ENCODE peak calls at places on chromosomes 2 and 18, in nine cellular contexts. K, N, M, Y, A, Q, C, D and V are unnamed samples.

GRCh38 chr2:67888351-67889005 is 174.3 kb downstream of the C1D start:
- DNase-seq in K (no peak), N (no peak), M (no peak), Y (no peak), A (no peak), Q (no peak), C (no peak), D (no peak), V (no peak)

GRCh38 chr2:73172963-73173362 is 29.4 kb upstream of the NOTO start:
- DNase-seq in K (no peak), N (no peak), M (no peak), Y (no peak), A (peak; percentile 25), Q (no peak), C (peak; percentile 35), D (no peak), V (no peak)

GRCh38 chr2:131201098-131201497 is 8.2 kb upstream of the POTEE start:
- DNase-seq in K (no peak), N (no peak), M (no peak), Y (no peak), A (no peak), Q (no peak), C (no peak), D (no peak), V (no peak)

GRCh38 chr2:157971702-157972101 is 95.6 kb upstream of the ACVR1 start:
- DNase-seq in K (no peak), N (no peak), M (no peak), Y (no peak), A (no peak), Q (no peak), C (no peak), D (no peak), V (no peak)

GRCh38 chr2:71882949-71883472 is 264.7 kb downstream of the CYP26B1 start:
- DNase-seq in K (peak; percentile 91), N (peak; percentile 55), M (peak; percentile 46), Y (peak; percentile 25), A (peak; percentile 34), Q (peak; percentile 90), C (no peak), D (no peak), V (no peak)

GRCh38 chr2:10043256-10043905 is at the start of gene KLF11:
- DNase-seq in K (peak; percentile 96), N (no peak), M (peak; percentile 88), Y (peak; percentile 86), A (peak; percentile 91), Q (peak; percentile 99), C (peak; percentile 78), D (peak; percentile 74), V (peak; percentile 36)

GRCh38 chr2:55999790-56000189 is 76.2 kb upstream of the EFEMP1 start:
- DNase-seq in K (no peak), N (no peak), M (no peak), Y (no peak), A (no peak), Q (no peak), C (no peak), D (no peak), V (no peak)

GRCh38 chr18:8124232-8125146 is 484.7 kb upstream of the RAB12 start:
- DNase-seq in K (no peak), N (no peak), M (no peak), Y (no peak), A (no peak), Q (no peak), C (no peak), D (no peak), V (no peak)

GRCh38 chr2:97857553-97857952 is 138.2 kb downstream of the TMEM131 start:
- DNase-seq in K (no peak), N (no peak), M (no peak), Y (peak; percentile 5), A (no peak), Q (no peak), C (no peak), D (no peak), V (no peak)

GRCh38 chr18:53560546-53560945 is 663.9 kb downstream of the MBD2 start:
- DNase-seq in K (no peak), N (no peak), M (no peak), Y (no peak), A (no peak), Q (no peak), C (no peak), D (no peak), V (no peak)

GRCh38 chr18:67862069-67862468 is 345.5 kb upstream of the DSEL start:
- DNase-seq in K (no peak), N (no peak), M (no peak), Y (no peak), A (no peak), Q (no peak), C (no peak), D (no peak), V (no peak)

GRCh38 chr18:70454705-70455322 is 166.0 kb downstream of the SOCS6 start:
- DNase-seq in K (no peak), N (peak; percentile 49), M (peak; percentile 59), Y (no peak), A (peak; percentile 24), Q (peak; percentile 55), C (no peak), D (no peak), V (peak; percentile 47)

GRCh38 chr2:138516030-138516704 is 14.6 kb downstream of the SPOPL start:
- DNase-seq in K (no peak), N (peak; percentile 11), M (no peak), Y (no peak), A (no peak), Q (no peak), C (no peak), D (no peak), V (no peak)

GRCh38 chr18:3652380-3653262 is 202.6 kb downstream of the TGIF1 start:
- DNase-seq in K (peak; percentile 79), N (peak; percentile 94), M (peak; percentile 79), Y (no peak), A (peak; percentile 30), Q (peak; percentile 45), C (peak; percentile 22), D (no peak), V (peak; percentile 94)

GRCh38 chr2:190714958-190715357 is 66.1 kb downstream of the NAB1 start:
- DNase-seq in K (no peak), N (no peak), M (no peak), Y (no peak), A (no peak), Q (no peak), C (no peak), D (no peak), V (no peak)

GRCh38 chr2:168912466-168913170 is 11.5 kb downstream of the G6PC2 start:
- DNase-seq in K (peak; percentile 28), N (no peak), M (no peak), Y (no peak), A (peak; percentile 25), Q (peak; percentile 79), C (no peak), D (no peak), V (peak; percentile 45)

GRCh38 chr2:86069783-86070339 is 35.8 kb downstream of the POLR1A start:
- DNase-seq in K (no peak), N (no peak), M (no peak), Y (no peak), A (no peak), Q (no peak), C (no peak), D (no peak), V (no peak)

GRCh38 chr2:175282300-175282699 is 100.8 kb upstream of the ATP5MC3 start:
- DNase-seq in K (no peak), N (no peak), M (no peak), Y (peak; percentile 50), A (no peak), Q (peak; percentile 64), C (no peak), D (no peak), V (peak; percentile 13)

GRCh38 chr2:38218583-38218982 is 142.6 kb upstream of the CYP1B1 start:
- DNase-seq in K (no peak), N (no peak), M (no peak), Y (no peak), A (no peak), Q (peak; percentile 74), C (no peak), D (no peak), V (no peak)

GRCh38 chr2:102505290-102505689 is 32.3 kb downstream of the SLC9A4 start:
- DNase-seq in K (no peak), N (no peak), M (peak; percentile 73), Y (no peak), A (no peak), Q (no peak), C (no peak), D (no peak), V (no peak)

GRCh38 chr18:31487251-31488015 is 10.5 kb upstream of the DSG2 start:
- DNase-seq in K (no peak), N (peak; percentile 81), M (no peak), Y (no peak), A (no peak), Q (no peak), C (no peak), D (no peak), V (no peak)

GRCh38 chr18:79693561-79694205 is 14.1 kb downstream of the CTDP1 start:
- DNase-seq in K (peak; percentile 56), N (no peak), M (no peak), Y (no peak), A (no peak), Q (no peak), C (no peak), D (no peak), V (no peak)

GRCh38 chr18:3903341-3903740 is 453.4 kb downstream of the TGIF1 start:
- DNase-seq in K (no peak), N (peak; percentile 83), M (no peak), Y (no peak), A (no peak), Q (no peak), C (no peak), D (no peak), V (no peak)

GRCh38 chr2:46679761-46680160 is 200.4 kb downstream of the TMEM247 start:
- DNase-seq in K (no peak), N (peak; percentile 45), M (no peak), Y (no peak), A (no peak), Q (no peak), C (no peak), D (no peak), V (no peak)

GRCh38 chr18:49098386-49098785 is 147.6 kb upstream of the SMAD7 start:
- DNase-seq in K (no peak), N (no peak), M (no peak), Y (no peak), A (no peak), Q (no peak), C (no peak), D (no peak), V (no peak)

GRCh38 chr18:48929951-48930713 is 20.6 kb downstream of the SMAD7 start:
- DNase-seq in K (peak; percentile 59), N (no peak), M (peak; percentile 88), Y (no peak), A (no peak), Q (peak; percentile 81), C (no peak), D (no peak), V (no peak)

GRCh38 chr2:235654115-235654514 is 160.3 kb downstream of the AGAP1 start:
- DNase-seq in K (no peak), N (peak; percentile 31), M (no peak), Y (no peak), A (no peak), Q (no peak), C (no peak), D (no peak), V (no peak)

GRCh38 chr2:191148766-191149165 is 2.0 kb downstream of the STAT4 start:
- DNase-seq in K (no peak), N (no peak), M (no peak), Y (no peak), A (no peak), Q (no peak), C (no peak), D (no peak), V (no peak)

GRCh38 chr2:25339121-25339738 is 2.5 kb downstream of the DNMT3A start:
- DNase-seq in K (no peak), N (no peak), M (no peak), Y (no peak), A (no peak), Q (peak; percentile 26), C (no peak), D (no peak), V (peak; percentile 16)

GRCh38 chr2:194087569-194087968 is 1569.5 kb upstream of the SLC39A10 start:
- DNase-seq in K (no peak), N (no peak), M (no peak), Y (no peak), A (no peak), Q (no peak), C (no peak), D (no peak), V (no peak)

GRCh38 chr2:27844821-27845255 is 45.3 kb downstream of the RBKS start:
- DNase-seq in K (no peak), N (no peak), M (no peak), Y (no peak), A (no peak), Q (no peak), C (no peak), D (no peak), V (no peak)